ENCODE peak calls at places on chromosome 5, in seven cellular contexts. U is CD8-positive, alpha-beta T cell; B is IMR-90; V is tibial artery; A is HCT116; S is A549; I is coronary artery. J is an unnamed sample.

GRCh38 chr5:127696688-127697087 is 6.5 kb upstream of the CCDC192 start:
- DNase-seq in U (no peak), B (peak), V (no peak), A (no peak), S (no peak), I (no peak), J (no peak)

GRCh38 chr5:80206282-80206681 is 49.6 kb downstream of the SERINC5 start:
- DNase-seq in U (no peak), B (peak), V (no peak), A (no peak), S (no peak), I (no peak), J (peak)

GRCh38 chr5:7422719-7423118 is 26.8 kb downstream of the ADCY2 start:
- DNase-seq in U (no peak), B (no peak), V (no peak), A (no peak), S (no peak), I (no peak), J (no peak)

GRCh38 chr5:134917070-134917831 is 12.3 kb downstream of the PCBD2 start:
- DNase-seq in U (no peak), B (no peak), V (no peak), A (no peak), S (no peak), I (no peak), J (no peak)

GRCh38 chr5:140345919-140346347 is 470 bp downstream of the HBEGF start:
- DNase-seq in U (no peak), B (peak), V (peak), A (no peak), S (peak), I (no peak), J (no peak)

GRCh38 chr5:132377738-132378137 is 8.2 kb downstream of the SLC22A5 start:
- DNase-seq in U (no peak), B (no peak), V (peak), A (no peak), S (no peak), I (peak), J (no peak)

GRCh38 chr5:169411789-169412425 is 111.0 kb upstream of the SLIT3 start:
- DNase-seq in U (no peak), B (no peak), V (no peak), A (no peak), S (peak), I (no peak), J (no peak)

GRCh38 chr5:153658606-153659005 is 168.1 kb downstream of the GRIA1 start:
- DNase-seq in U (no peak), B (no peak), V (no peak), A (no peak), S (no peak), I (no peak), J (no peak)

GRCh38 chr5:102154291-102154690 is 141.8 kb downstream of the SLCO4C1 start:
- DNase-seq in U (no peak), B (no peak), V (no peak), A (no peak), S (no peak), I (no peak), J (no peak)

GRCh38 chr5:109394806-109395205 is 15.0 kb downstream of the PJA2 start:
- DNase-seq in U (no peak), B (no peak), V (no peak), A (no peak), S (no peak), I (no peak), J (no peak)

GRCh38 chr5:173716058-173716682 is 99.7 kb upstream of the BOD1 start:
- DNase-seq in U (no peak), B (no peak), V (no peak), A (no peak), S (no peak), I (no peak), J (no peak)

GRCh38 chr5:135387629-135387960 is 11.4 kb downstream of the MACROH2A1 start:
- DNase-seq in U (no peak), B (no peak), V (no peak), A (no peak), S (no peak), I (no peak), J (no peak)

GRCh38 chr5:19462019-19462418 is 526.0 kb downstream of the CDH18 start:
- DNase-seq in U (no peak), B (no peak), V (no peak), A (no peak), S (no peak), I (no peak), J (no peak)

GRCh38 chr5:138351517-138351916 is 968 bp upstream of the KDM3B start:
- DNase-seq in U (no peak), B (no peak), V (no peak), A (no peak), S (no peak), I (no peak), J (no peak)

GRCh38 chr5:135429326-135429725 is 17.8 kb downstream of the DCANP1 start:
- DNase-seq in U (no peak), B (no peak), V (no peak), A (no peak), S (no peak), I (no peak), J (no peak)

GRCh38 chr5:4104831-4105597 is 509.4 kb downstream of the IRX1 start:
- DNase-seq in U (no peak), B (no peak), V (no peak), A (no peak), S (no peak), I (no peak), J (no peak)

GRCh38 chr5:111463304-111463703 is 49.0 kb downstream of the STARD4 start:
- DNase-seq in U (no peak), B (no peak), V (no peak), A (no peak), S (no peak), I (no peak), J (no peak)

GRCh38 chr5:178120661-178121357 is 7.5 kb downstream of the N4BP3 start:
- DNase-seq in U (peak), B (peak), V (no peak), A (no peak), S (peak), I (no peak), J (no peak)

DNA sequence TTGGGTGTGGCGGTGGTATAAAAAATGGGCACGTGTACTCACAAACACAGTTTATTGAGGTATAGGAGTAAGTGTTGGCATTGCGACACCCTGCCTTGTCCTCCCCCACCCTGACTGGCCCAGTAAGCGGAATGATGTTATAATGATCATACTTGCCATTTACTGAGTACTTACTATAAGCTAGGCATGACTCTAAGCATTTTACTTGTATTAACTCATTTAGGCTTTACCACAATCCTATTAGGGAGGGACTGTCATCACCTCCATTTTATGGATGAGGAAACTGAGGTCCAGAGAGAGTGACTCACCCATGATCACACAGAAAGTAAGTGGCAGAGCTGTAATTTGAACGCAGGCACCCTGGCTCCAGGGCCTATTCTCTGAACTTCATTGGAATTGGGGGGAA is 2.3 kb downstream of the SMIM3 start:
- DNase-seq in U (no peak), B (peak), V (no peak), A (no peak), S (no peak), I (no peak), J (peak)
- H3K4me3 ChIP-seq in U (no peak), B (no peak), V (peak), A (no peak), S (no peak), I (peak), J (peak)

DNA sequence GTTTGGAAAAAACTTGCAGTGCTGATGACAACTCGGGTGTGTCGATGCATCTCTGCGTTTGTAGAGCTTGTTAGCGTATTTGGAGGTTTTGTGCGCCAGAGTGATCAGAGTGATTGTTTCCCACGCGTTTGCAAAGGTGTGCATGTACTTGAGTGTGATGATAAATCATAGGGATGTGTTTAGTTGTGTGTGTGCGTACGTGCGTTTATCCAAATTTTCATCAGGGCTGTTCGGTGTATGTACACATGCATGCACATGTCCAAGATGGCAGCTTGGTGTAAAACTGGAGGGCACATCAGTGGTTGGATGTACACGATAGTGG is 248 bp upstream of the C1QTNF2 start:
- DNase-seq in U (no peak), B (no peak), V (no peak), A (no peak), S (no peak), I (no peak), J (no peak)
- H3K4me3 ChIP-seq in U (peak), B (peak), V (peak), A (peak), S (peak), I (peak), J (peak)

DNA sequence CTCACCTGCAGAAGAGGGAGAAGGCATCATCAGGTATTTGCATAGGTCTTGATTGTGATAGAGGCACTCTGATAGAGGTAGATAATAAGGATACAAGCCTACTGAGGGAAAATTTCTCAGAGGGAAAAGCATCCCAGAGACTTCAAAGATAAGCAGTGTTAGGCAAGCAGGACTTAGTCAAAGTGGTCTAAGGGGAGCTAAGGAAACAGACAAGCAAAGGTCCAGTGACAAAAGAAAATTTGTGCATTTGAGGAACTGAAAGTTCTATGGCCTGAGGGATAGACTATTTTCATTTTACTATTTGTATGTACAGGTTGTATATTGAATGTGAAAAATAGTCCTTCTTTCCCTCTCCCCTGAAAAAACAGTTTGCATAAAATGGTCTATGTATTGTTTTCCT is 27.4 kb downstream of the OXCT1 start:
- DNase-seq in U (no peak), B (no peak), V (no peak), A (no peak), S (no peak), I (no peak), J (no peak)
- H3K4me3 ChIP-seq in U (no peak), B (no peak), V (no peak), A (no peak), S (no peak), I (no peak), J (no peak)

DNA sequence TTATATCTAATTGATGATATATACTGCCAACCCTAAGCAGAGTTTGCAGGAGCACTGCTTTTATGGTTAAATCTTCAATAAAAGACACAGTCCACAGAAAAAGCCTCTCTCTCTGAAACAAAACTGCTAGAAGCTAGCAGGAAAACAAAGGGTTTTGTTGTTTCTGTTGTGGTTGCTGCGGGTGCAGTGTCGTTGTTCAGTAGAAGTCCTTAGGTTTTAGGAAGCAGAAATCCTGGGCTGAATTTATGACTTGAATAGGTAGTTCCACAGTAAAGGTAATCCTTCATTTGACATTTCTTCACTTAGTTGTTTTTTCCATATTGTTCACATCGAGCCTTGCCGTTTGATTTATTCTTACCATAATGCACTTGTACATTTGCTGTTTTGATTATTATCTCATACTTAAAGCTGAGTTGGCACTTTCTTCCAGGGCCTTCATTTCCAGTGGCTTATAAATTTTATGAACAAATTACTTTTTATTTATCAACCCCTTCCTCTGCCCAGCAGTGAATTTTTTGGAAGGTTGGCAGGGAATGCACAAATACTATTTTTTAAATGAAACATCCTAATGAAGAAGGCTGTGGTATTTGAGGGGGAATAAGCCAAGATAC is 209.6 kb upstream of the SLC30A5 start:
- DNase-seq in U (no peak), B (no peak), V (no peak), A (no peak), S (no peak), I (no peak), J (no peak)
- H3K4me3 ChIP-seq in U (no peak), B (no peak), V (no peak), A (no peak), S (no peak), I (no peak), J (no peak)

GRCh38 chr5:181170996-181171395 is 23.6 kb downstream of the OR2V2 start:
- DNase-seq in U (no peak), B (peak), V (no peak), A (no peak), S (no peak), I (no peak), J (no peak)
- H3K4me3 ChIP-seq in U (no peak), B (no peak), V (no peak), A (no peak), S (no peak), I (no peak), J (no peak)

GRCh38 chr5:123097871-123098735 is 9.1 kb downstream of the PRDM6 start:
- DNase-seq in U (no peak), B (no peak), V (no peak), A (no peak), S (no peak), I (no peak), J (no peak)

GRCh38 chr5:123098767-123099513 is 9.9 kb downstream of the PRDM6 start:
- DNase-seq in U (no peak), B (no peak), V (no peak), A (no peak), S (peak), I (no peak), J (no peak)

GRCh38 chr5:123095694-123096120 is 6.7 kb downstream of the PRDM6 start:
- DNase-seq in U (no peak), B (no peak), V (no peak), A (no peak), S (no peak), I (no peak), J (no peak)

GRCh38 chr5:123097483-123097870 is 8.4 kb downstream of the PRDM6 start:
- DNase-seq in U (no peak), B (no peak), V (no peak), A (no peak), S (no peak), I (no peak), J (no peak)

GRCh38 chr5:123099514-123100151 is 10.6 kb downstream of the PRDM6 start:
- DNase-seq in U (no peak), B (no peak), V (no peak), A (peak), S (peak), I (no peak), J (no peak)
- H3K4me3 ChIP-seq in U (no peak), B (no peak), V (peak), A (peak), S (peak), I (peak), J (peak)

DNA sequence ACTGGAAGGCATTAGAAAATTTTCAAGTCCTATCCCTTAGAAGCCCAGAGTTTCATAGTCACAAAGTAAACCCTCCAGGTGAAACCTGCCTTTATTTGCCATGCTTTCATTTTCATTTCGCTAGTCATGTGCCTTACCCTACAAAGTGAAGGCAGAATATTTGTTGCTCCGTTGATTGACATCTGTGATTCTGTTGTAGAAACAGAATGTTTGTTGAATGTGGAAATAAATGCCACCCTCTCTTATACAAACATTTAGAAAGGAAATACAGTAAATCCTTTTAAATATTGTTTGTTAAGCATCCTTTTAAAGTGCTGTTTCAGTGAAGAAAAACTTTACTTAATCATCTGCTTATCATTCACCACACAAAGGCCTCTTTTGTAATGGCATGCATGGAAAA is 34.4 kb upstream of the CAST start:
- DNase-seq in U (no peak), B (no peak), V (no peak), A (no peak), S (peak), I (no peak), J (no peak)
- H3K4me3 ChIP-seq in U (no peak), B (no peak), V (no peak), A (no peak), S (no peak), I (no peak), J (no peak)

GRCh38 chr5:59275170-59275536 is 618.4 kb downstream of the PDE4D start:
- DNase-seq in U (no peak), B (no peak), V (no peak), A (no peak), S (peak), I (no peak), J (no peak)

GRCh38 chr5:59274130-59274529 is 619.4 kb downstream of the PDE4D start:
- DNase-seq in U (no peak), B (no peak), V (no peak), A (no peak), S (no peak), I (no peak), J (no peak)

GRCh38 chr5:59276277-59276647 is 617.3 kb downstream of the PDE4D start:
- DNase-seq in U (no peak), B (no peak), V (no peak), A (no peak), S (no peak), I (no peak), J (no peak)

GRCh38 chr5:59275537-59276276 is 617.8 kb downstream of the PDE4D start:
- DNase-seq in U (no peak), B (peak), V (peak), A (no peak), S (peak), I (no peak), J (no peak)

GRCh38 chr5:59272744-59273427 is 620.6 kb downstream of the PDE4D start:
- DNase-seq in U (no peak), B (no peak), V (no peak), A (no peak), S (peak), I (no peak), J (no peak)
- H3K4me3 ChIP-seq in U (no peak), B (no peak), V (peak), A (no peak), S (peak), I (no peak), J (no peak)

GRCh38 chr5:67647772-67648171 is 451.2 kb upstream of the CD180 start:
- DNase-seq in U (no peak), B (no peak), V (no peak), A (no peak), S (no peak), I (no peak), J (no peak)

GRCh38 chr5:67644221-67644920 is 447.8 kb upstream of the CD180 start:
- DNase-seq in U (no peak), B (no peak), V (no peak), A (no peak), S (no peak), I (no peak), J (no peak)

GRCh38 chr5:67643531-67643930 is 446.9 kb upstream of the CD180 start:
- DNase-seq in U (no peak), B (no peak), V (no peak), A (no peak), S (no peak), I (no peak), J (no peak)

GRCh38 chr5:67652212-67652611 is 455.6 kb upstream of the CD180 start:
- DNase-seq in U (no peak), B (no peak), V (no peak), A (no peak), S (no peak), I (no peak), J (no peak)

DNA sequence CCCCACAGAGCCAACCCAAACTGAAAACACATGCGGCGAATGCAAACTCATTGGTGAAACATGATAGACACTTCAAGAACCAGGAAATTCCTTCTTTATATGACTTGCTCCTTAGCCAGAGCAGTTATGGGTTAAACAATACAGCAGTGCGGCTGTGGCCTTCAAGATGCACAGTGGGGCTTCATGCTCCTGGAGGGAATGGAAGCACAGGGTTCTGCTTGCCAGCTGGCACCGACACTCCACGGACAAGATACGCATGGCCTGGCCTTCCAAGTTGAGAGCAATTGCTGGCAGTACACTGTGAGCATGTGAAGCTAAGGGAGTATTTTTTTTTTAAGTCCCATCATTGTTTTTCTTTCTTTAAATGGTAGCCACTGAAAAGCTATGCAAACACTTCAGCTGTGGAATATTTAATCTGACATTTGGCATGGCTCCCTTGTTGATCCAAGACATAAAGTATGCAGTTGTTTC is 451.6 kb upstream of the CD180 start:
- DNase-seq in U (no peak), B (no peak), V (peak), A (no peak), S (no peak), I (peak), J (peak)
- H3K4me3 ChIP-seq in U (no peak), B (no peak), V (no peak), A (no peak), S (no peak), I (no peak), J (no peak)

GRCh38 chr5:42655982-42656660 is 100.5 kb upstream of the CCDC152 start:
- DNase-seq in U (no peak), B (no peak), V (no peak), A (no peak), S (no peak), I (no peak), J (no peak)
- H3K4me3 ChIP-seq in U (no peak), B (no peak), V (no peak), A (no peak), S (peak), I (no peak), J (no peak)